ENCODE peak calls at places on chromosomes 6 and 20, in eight cellular contexts. Z is GM23248; J is kidney tubule cell; A is DND-41; M is epithelial cell of esophagus; T is activated T-cell treated with anti-CD3 and anti-CD28 coated beads, Interleukin-2, amount 50 U/mL, for 72 hours; R is astrocyte; B is NCI-H345. W is an unnamed sample.

GRCh38 chr6:132790450-132790849 is 8.0 kb downstream of the SLC18B1 start:
- DNase-seq in J (no peak), T (no peak), R (no peak), M (no peak), A (no peak), Z (no peak), B (no peak), W (no peak)

GRCh38 chr20:7696311-7696710 is 243.9 kb downstream of the HAO1 start:
- DNase-seq in M (peak), T (no peak), R (peak), Z (peak), J (peak), B (no peak), A (no peak), W (no peak)

GRCh38 chr6:80438728-80439127 is 332.3 kb downstream of the BCKDHB start:
- DNase-seq in R (peak), T (no peak), B (no peak), A (no peak), M (peak), Z (peak), J (peak), W (no peak)

GRCh38 chr6:158825038-158825950 is 6.1 kb upstream of the EZR start:
- DNase-seq in A (no peak), T (no peak), M (no peak), Z (no peak), J (no peak), R (no peak), B (no peak), W (no peak)

GRCh38 chr20:20743511-20744169 is 31.2 kb upstream of the RALGAPA2 start:
- DNase-seq in A (no peak), B (peak), Z (no peak), M (no peak), T (no peak), R (peak), J (peak), W (peak)

GRCh38 chr6:10418862-10419748 is 4.2 kb upstream of the TFAP2A start:
- DNase-seq in Z (no peak), B (no peak), R (peak), A (no peak), T (no peak), M (peak), J (peak), W (peak)

GRCh38 chr6:162165479-162165878 is 562.1 kb downstream of the PRKN start:
- DNase-seq in Z (no peak), J (peak), T (no peak), B (no peak), A (no peak), M (no peak), R (no peak), W (no peak)

GRCh38 chr6:53986165-53986720 is 125.0 kb upstream of the MLIP start:
- DNase-seq in Z (peak), A (peak), R (peak), J (peak), T (peak), B (peak), M (peak), W (peak)

GRCh38 chr6:158660331-158660730 is 10.5 kb downstream of the SYTL3 start:
- DNase-seq in Z (peak), M (peak), B (peak), A (peak), J (peak), R (no peak), T (no peak), W (peak)

GRCh38 chr6:85641522-85641915 is 1.2 kb downstream of the SYNCRIP start:
- DNase-seq in A (no peak), M (peak), T (no peak), J (peak), Z (peak), R (no peak), B (no peak), W (no peak)

GRCh38 chr20:45309075-45309474 is 976 bp upstream of the MATN4 start:
- DNase-seq in R (no peak), T (no peak), A (no peak), J (no peak), B (no peak), M (no peak), Z (no peak), W (no peak)

GRCh38 chr20:21102691-21103311 is 3.4 kb downstream of the LINC00237 start:
- DNase-seq in R (no peak), M (peak), A (no peak), J (peak), Z (peak), T (peak), B (peak), W (peak)

GRCh38 chr20:51382986-51383821 is 159.3 kb downstream of the NFATC2 start:
- DNase-seq in A (no peak), M (peak), T (no peak), B (peak), R (no peak), Z (peak), J (no peak), W (no peak)

GRCh38 chr20:48405909-48406308 is 421.9 kb downstream of the PREX1 start:
- DNase-seq in Z (peak), B (no peak), J (no peak), M (no peak), A (peak), T (peak), R (no peak), W (no peak)

GRCh38 chr6:85460154-85460950 is 10.5 kb downstream of the NT5E start:
- DNase-seq in B (no peak), R (no peak), J (no peak), T (no peak), M (no peak), Z (peak), A (no peak), W (no peak)

GRCh38 chr20:9617062-9617461 is 102.7 kb downstream of the LAMP5 start:
- DNase-seq in Z (peak), R (peak), B (peak), M (peak), J (peak), T (peak), A (peak), W (peak)

GRCh38 chr6:74409447-74409846 is 713.4 kb downstream of the CD109 start:
- DNase-seq in R (peak), J (peak), B (no peak), T (no peak), A (no peak), Z (peak), M (peak), W (peak)

GRCh38 chr6:31834367-31834703 is 6.8 kb downstream of the HSPA1B start:
- DNase-seq in B (peak), A (peak), M (peak), Z (peak), R (peak), T (peak), J (peak), W (peak)

GRCh38 chr6:26087284-26088115 is at the start of gene HFE:
- DNase-seq in T (peak), J (peak), R (peak), B (no peak), A (peak), M (peak), Z (peak), W (peak)

GRCh38 chr20:37898301-37899104 is 4.4 kb upstream of the VSTM2L start:
- DNase-seq in B (no peak), R (peak), A (no peak), M (peak), J (peak), Z (peak), T (peak), W (no peak)

GRCh38 chr6:117615981-117616961 is 14.0 kb upstream of the GOPC start:
- DNase-seq in J (peak), M (no peak), T (peak), B (no peak), R (peak), Z (peak), A (no peak), W (no peak)

GRCh38 chr6:67683960-67684359 is 951.1 kb upstream of the ADGRB3 start:
- DNase-seq in A (no peak), T (no peak), R (peak), Z (no peak), B (no peak), M (peak), J (peak), W (no peak)

GRCh38 chr6:160462551-160463109 is 114.5 kb downstream of the SLC22A3 start:
- DNase-seq in B (no peak), M (peak), T (peak), A (peak), R (peak), Z (peak), J (peak), W (peak)